ENCODE peak calls at places on chromosomes 5 and 9, in four cellular contexts. C is NCI-H460, S is NCI-H1105, D is kidney glomerular epithelial cell. L is an unnamed sample.

GRCh38 chr9:20316372-20316771 is 305.9 kb downstream of the MLLT3 start:
- DNase-seq in S (no peak), D (no peak), C (no peak), L (no peak)

GRCh38 chr5:55160493-55161209 is 680 bp downstream of the GPX8 start:
- DNase-seq in S (no peak), C (peak; percentile 79), D (peak; percentile 90), L (no peak)

GRCh38 chr9:129479217-129480011 is 141.5 kb downstream of the C9orf50 start:
- DNase-seq in S (no peak), C (no peak), D (no peak), L (no peak)

GRCh38 chr5:157607371-157608161 is 32.0 kb upstream of the ADAM19 start:
- DNase-seq in C (peak; percentile 24), D (no peak), S (no peak), L (no peak)

GRCh38 chr9:37209431-37210386 is 89.3 kb downstream of the ZCCHC7 start:
- DNase-seq in S (peak; percentile 5), D (no peak), C (no peak), L (no peak)

GRCh38 chr9:133514475-133515239 is 10.1 kb downstream of the MYMK start:
- DNase-seq in C (no peak), S (peak; percentile 76), D (no peak), L (peak; percentile 61)

GRCh38 chr9:20032413-20033006 is 243.7 kb upstream of the SLC24A2 start:
- DNase-seq in C (no peak), S (peak; percentile 13), D (no peak), L (no peak)

GRCh38 chr5:136174021-136174659 is 18.8 kb downstream of the SMIM32 start:
- DNase-seq in C (peak; percentile 61), D (peak; percentile 43), S (no peak), L (no peak)

GRCh38 chr5:72160959-72161358 is 53.7 kb downstream of the MAP1B start:
- DNase-seq in C (no peak), S (no peak), D (no peak), L (no peak)

GRCh38 chr5:124596595-124597388 is 149.6 kb downstream of the ZNF608 start:
- DNase-seq in C (peak; percentile 43), D (peak; percentile 97), S (no peak), L (no peak)

GRCh38 chr5:53378590-53379247 is 101.7 kb upstream of the FST start:
- DNase-seq in S (no peak), D (no peak), C (no peak), L (no peak)

GRCh38 chr9:122572456-122572855 is 10.7 kb downstream of the OR1L8 start:
- DNase-seq in C (no peak), S (no peak), D (no peak), L (no peak)

GRCh38 chr9:108606408-108606807 is 249.4 kb downstream of the ACTL7B start:
- DNase-seq in S (no peak), C (peak; percentile 15), D (no peak), L (no peak)